ENCODE peak calls at places on chromosome 5, in eight cellular contexts. P is pancreas; N is GM12878; A is activated gamma-delta T cell; E is M059J; T is NCI-H69; Q is activated naive CD8-positive, alpha-beta T cell treated with anti-CD3 and anti-CD28 coated beads, Interleukin-2, amount 50 U/mL, for 24 hours; F is GM20000. O is an unnamed sample.

GRCh38 chr5:43150748-43151147 is 30.0 kb downstream of the ZNF131 start:
- DNase-seq in P (no peak), N (no peak), A (no peak), E (no peak), T (no peak), Q (no peak), F (no peak), O (no peak)

GRCh38 chr5:161696992-161697391 is 11.5 kb downstream of the GABRA6 start:
- DNase-seq in P (no peak), N (no peak), A (no peak), E (no peak), T (no peak), Q (no peak), F (no peak), O (peak; percentile 96)

GRCh38 chr5:91301459-91301858 is 81.7 kb downstream of the ARRDC3 start:
- DNase-seq in P (no peak), N (no peak), A (no peak), E (peak; percentile 25), T (no peak), Q (no peak), F (no peak), O (no peak)

GRCh38 chr5:89095341-89095740 is 212.4 kb upstream of the MEF2C start:
- DNase-seq in P (no peak), N (peak; percentile 50), A (no peak), E (no peak), T (no peak), Q (no peak), F (no peak), O (no peak)

GRCh38 chr5:91957671-91958070 is 574.6 kb upstream of the ARRDC3 start:
- DNase-seq in P (no peak), N (no peak), A (no peak), E (peak; percentile 70), T (no peak), Q (no peak), F (no peak), O (no peak)

GRCh38 chr5:111855356-111855755 is 98.4 kb upstream of the NREP start:
- DNase-seq in P (no peak), N (no peak), A (no peak), E (no peak), T (peak; percentile 7), Q (no peak), F (no peak), O (no peak)

GRCh38 chr5:138037907-138038633 is 5.2 kb upstream of the FAM13B start:
- DNase-seq in P (no peak), N (no peak), A (no peak), E (no peak), T (no peak), Q (no peak), F (no peak), O (no peak)

GRCh38 chr5:127022846-127023245 is 7.5 kb downstream of the MARCHF3 start:
- DNase-seq in P (no peak), N (no peak), A (no peak), E (no peak), T (peak; percentile 59), Q (no peak), F (no peak), O (no peak)

GRCh38 chr5:10374032-10374431 is 20.5 kb downstream of the MARCHF6 start:
- DNase-seq in P (no peak), N (no peak), A (no peak), E (no peak), T (peak; percentile 28), Q (no peak), F (no peak), O (no peak)

GRCh38 chr5:111932207-111932606 is 175.2 kb upstream of the NREP start:
- DNase-seq in P (no peak), N (no peak), A (no peak), E (no peak), T (no peak), Q (no peak), F (no peak), O (no peak)

GRCh38 chr5:143019614-143020515 is 249.7 kb downstream of the ARHGAP26 start:
- DNase-seq in P (no peak), N (peak; percentile 96), A (no peak), E (no peak), T (peak; percentile 83), Q (no peak), F (peak; percentile 70), O (no peak)

GRCh38 chr5:149860801-149861322 is 83.7 kb downstream of the PDE6A start:
- DNase-seq in P (no peak), N (peak; percentile 33), A (no peak), E (peak; percentile 58), T (no peak), Q (peak; percentile 19), F (peak; percentile 68), O (no peak)

GRCh38 chr5:84437673-84438315 is 53.1 kb upstream of the EDIL3 start:
- DNase-seq in P (no peak), N (no peak), A (no peak), E (peak; percentile 90), T (no peak), Q (no peak), F (no peak), O (no peak)

GRCh38 chr5:174903333-174903732 is 179.0 kb downstream of the MSX2 start:
- DNase-seq in P (no peak), N (no peak), A (no peak), E (peak; percentile 23), T (peak; percentile 16), Q (no peak), F (no peak), O (no peak)

GRCh38 chr5:65483474-65484346 is 2.0 kb upstream of the ADAMTS6 start:
- DNase-seq in P (no peak), N (peak; percentile 36), A (no peak), E (peak; percentile 76), T (peak; percentile 88), Q (no peak), F (peak; percentile 72), O (peak; percentile 62)

GRCh38 chr5:37133939-37134338 is 115.2 kb downstream of the CPLANE1 start:
- DNase-seq in P (no peak), N (no peak), A (no peak), E (peak; percentile 45), T (no peak), Q (no peak), F (no peak), O (no peak)

O was measured in cerebellar cortex.